ENCODE peak calls at places on chromosome 5, in seven cellular contexts. F is adrenal gland; X is mammary epithelial cell; R is endothelial cell; C is CD8-positive, alpha-beta T cell; J is fibroblast of the aortic adventitia; O is progenitor cell of endocrine pancreas. A is an unnamed sample.
A peak's percentile ranks its signal among the peaks of the same experiment; 100 is the strongest.

GRCh38 chr5:78776637-78777036 is 128.1 kb upstream of the LHFPL2 start:
- DNase-seq in X (no peak), F (no peak), J (peak; percentile 44), O (no peak), C (no peak), R (no peak), A (no peak)

GRCh38 chr5:170896779-170897178 is 35.0 kb downstream of the RANBP17 start:
- DNase-seq in F (peak; percentile 21), J (peak; percentile 8), O (no peak), R (peak; percentile 82), X (no peak), C (no peak), A (peak; percentile 31)

GRCh38 chr5:172870807-172871431 is 36.9 kb downstream of the ERGIC1 start:
- DNase-seq in O (no peak), X (peak; percentile 80), F (peak; percentile 62), R (no peak), J (no peak), C (no peak), A (peak; percentile 65)

GRCh38 chr5:107470007-107470582 is 200.6 kb downstream of the EFNA5 start:
- DNase-seq in F (no peak), J (peak; percentile 15), C (no peak), O (no peak), X (peak; percentile 63), R (no peak), A (no peak)

GRCh38 chr5:63141582-63141981 is 563.0 kb downstream of the LRRC70 start:
- DNase-seq in X (no peak), R (no peak), J (no peak), C (no peak), O (no peak), F (no peak), A (no peak)

GRCh38 chr5:96113170-96113939 is 151.7 kb upstream of the ELL2 start:
- DNase-seq in O (no peak), R (no peak), X (peak; percentile 89), F (no peak), J (no peak), C (no peak), A (no peak)

GRCh38 chr5:394671-395155 is 48.3 kb upstream of the EXOC3 start:
- DNase-seq in O (no peak), C (no peak), F (no peak), J (no peak), X (no peak), R (no peak), A (no peak)

GRCh38 chr5:133387091-133387490 is 225.2 kb downstream of the FSTL4 start:
- DNase-seq in F (no peak), C (no peak), O (no peak), J (no peak), X (no peak), R (no peak), A (no peak)

GRCh38 chr5:83255268-83255667 is 177.9 kb downstream of the XRCC4 start:
- DNase-seq in X (peak; percentile 40), C (no peak), J (peak; percentile 67), R (no peak), O (no peak), F (no peak), A (no peak)

GRCh38 chr5:144315994-144316634 is 145.4 kb downstream of the KCTD16 start:
- DNase-seq in J (no peak), O (no peak), R (no peak), X (no peak), F (no peak), C (no peak), A (no peak)

GRCh38 chr5:104344809-104345512 is 782.4 kb upstream of the NUDT12 start:
- DNase-seq in X (peak; percentile 85), O (no peak), C (no peak), J (peak; percentile 34), F (no peak), R (no peak), A (no peak)

GRCh38 chr5:35963381-35963843 is 25.0 kb upstream of the CAPSL start:
- DNase-seq in C (no peak), X (peak; percentile 7), J (peak; percentile 4), O (no peak), F (no peak), R (no peak), A (peak; percentile 17)
- TF ChIP-seq CTCF in C (no peak), X (peak; percentile 50), J (peak; percentile 19), O (peak; percentile 44), F (peak; percentile 19), R (peak; percentile 62), A (peak; percentile 34)

DNA sequence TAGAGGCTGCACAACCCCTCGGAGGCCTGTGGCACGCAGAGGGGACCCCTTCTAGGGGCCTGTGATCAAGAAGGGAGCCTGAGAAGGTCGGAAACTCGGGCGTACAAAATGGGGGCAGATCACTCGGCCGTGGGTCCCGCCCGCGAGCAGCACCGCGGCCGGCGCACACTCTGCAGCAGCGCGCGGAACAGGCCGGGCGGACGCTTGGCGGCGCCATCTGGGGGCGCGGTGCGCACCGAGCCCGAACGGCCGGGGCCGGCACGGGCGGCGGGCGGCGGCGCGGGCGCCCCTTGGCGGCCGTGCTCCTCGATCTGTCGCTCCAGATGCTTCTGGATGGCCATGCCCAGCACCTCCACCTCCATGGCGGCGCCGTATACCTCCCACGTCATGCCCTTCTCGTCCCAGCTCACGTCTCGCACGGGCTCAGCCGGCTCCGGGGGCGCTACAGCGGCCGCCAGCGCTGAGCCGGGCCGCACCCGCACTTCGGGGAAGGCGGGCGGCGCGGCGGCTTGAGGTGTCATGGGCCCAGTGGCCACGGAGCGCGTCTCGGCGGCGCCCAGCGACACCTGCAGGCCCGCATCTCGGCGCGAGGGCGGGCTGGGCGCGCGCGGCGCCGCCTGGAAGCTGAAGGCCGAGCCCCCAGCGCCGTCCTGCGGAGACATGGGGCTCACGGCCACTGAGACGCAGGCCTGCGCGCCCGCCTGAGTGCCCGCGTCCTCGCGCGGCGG is 13.1 kb downstream of the GPRIN1 start:
- DNase-seq in X (no peak), J (no peak), F (peak; percentile 56), O (peak; percentile 40), C (peak; percentile 52), R (peak; percentile 61), A (peak; percentile 48)
- TF ChIP-seq CTCF in X (no peak), J (no peak), F (peak; percentile 28), O (peak; percentile 47), C (no peak), R (no peak), A (no peak)

GRCh38 chr5:10623305-10623910 is 59.5 kb downstream of the ANKRD33B start:
- DNase-seq in F (no peak), X (no peak), O (no peak), R (no peak), J (no peak), C (no peak), A (no peak)
- TF ChIP-seq CTCF in F (no peak), X (no peak), O (no peak), R (no peak), J (no peak), C (no peak), A (no peak)

GRCh38 chr5:136066705-136067271 is 38.0 kb downstream of the TGFBI start:
- DNase-seq in R (no peak), X (peak; percentile 66), C (no peak), O (no peak), F (no peak), J (peak; percentile 80), A (no peak)
- TF ChIP-seq CTCF in R (no peak), X (peak; percentile 41), C (no peak), O (no peak), F (no peak), J (peak; percentile 59), A (no peak)

DNA sequence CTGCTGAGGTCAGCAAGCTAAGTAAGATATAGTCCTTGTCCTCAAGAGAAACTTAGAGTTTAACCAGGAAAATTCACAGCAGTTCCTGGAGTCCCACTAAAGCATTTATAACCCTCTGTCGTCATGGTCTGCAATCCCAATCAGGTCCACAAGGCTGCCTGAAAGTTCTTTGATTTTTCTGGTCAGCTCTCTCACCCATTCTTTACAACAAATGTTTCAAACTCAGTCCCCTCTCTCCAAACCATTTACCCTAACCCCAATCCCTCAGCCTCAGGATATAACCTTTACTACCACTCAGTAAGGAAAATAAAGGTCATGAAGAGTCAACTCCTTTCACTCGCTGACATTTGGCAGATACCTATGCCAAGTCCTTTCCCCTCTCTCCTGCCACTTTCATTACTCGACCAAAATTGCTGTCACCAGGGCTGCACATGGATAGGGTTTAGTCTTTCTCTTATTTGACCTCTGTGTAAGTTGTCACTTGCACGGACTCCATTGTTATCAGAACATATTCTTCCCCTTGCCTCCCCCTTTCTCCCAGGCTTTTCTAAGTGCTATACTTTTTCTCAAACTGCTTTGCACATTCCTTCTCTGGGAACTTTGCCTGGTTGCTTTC is 936.6 kb downstream of the NR2F1-AS1 start:
- DNase-seq in C (no peak), X (no peak), J (no peak), R (no peak), O (no peak), F (no peak), A (no peak)
- TF ChIP-seq CTCF in C (no peak), X (no peak), J (peak; percentile 24), R (peak; percentile 24), O (peak; percentile 29), F (no peak), A (no peak)

DNA sequence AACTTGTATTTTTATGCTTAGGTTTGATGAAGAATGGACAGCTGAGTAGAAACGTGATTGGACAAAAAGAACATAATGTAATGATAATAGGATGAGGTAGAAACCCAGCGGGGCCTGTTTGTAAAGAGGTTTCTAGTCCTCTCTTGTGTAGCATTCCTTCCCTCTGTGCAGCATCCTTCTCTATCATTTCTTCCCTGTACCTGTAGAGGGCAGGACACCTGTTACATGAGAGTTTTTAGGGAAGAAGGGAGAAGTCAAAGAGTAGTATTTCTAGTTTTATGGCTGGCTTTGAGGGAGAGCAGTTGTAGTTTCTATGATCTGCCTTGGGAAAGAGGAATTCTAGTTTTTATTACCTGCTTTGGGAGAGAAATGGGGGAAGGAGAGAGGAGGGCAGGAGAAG is 162.1 kb upstream of the FST start:
- DNase-seq in F (no peak), R (no peak), O (no peak), J (no peak), C (no peak), X (peak; percentile 49), A (no peak)
- TF ChIP-seq CTCF in F (no peak), R (peak; percentile 20), O (peak; percentile 40), J (no peak), C (no peak), X (peak; percentile 61), A (no peak)

GRCh38 chr5:72846483-72846882 is 30.0 kb downstream of the TNPO1 start:
- DNase-seq in R (no peak), X (no peak), O (no peak), F (no peak), J (no peak), C (no peak), A (no peak)

GRCh38 chr5:72847439-72847838 is 31.0 kb downstream of the TNPO1 start:
- DNase-seq in J (peak; percentile 52), C (no peak), R (no peak), F (no peak), X (no peak), O (no peak), A (no peak)

GRCh38 chr5:72848474-72849428 is 32.3 kb downstream of the TNPO1 start:
- DNase-seq in R (peak; percentile 56), F (peak; percentile 68), J (no peak), X (peak; percentile 45), C (peak; percentile 21), O (peak; percentile 54), A (peak; percentile 79)

GRCh38 chr5:72849546-72849945 is 33.1 kb downstream of the TNPO1 start:
- DNase-seq in F (no peak), R (no peak), C (no peak), X (peak; percentile 21), O (no peak), J (no peak), A (no peak)

GRCh38 chr5:72847989-72848473 is 31.6 kb downstream of the TNPO1 start:
- DNase-seq in R (peak; percentile 84), X (peak; percentile 90), J (peak; percentile 92), F (peak; percentile 92), C (peak; percentile 79), O (peak; percentile 63), A (peak; percentile 84)
- TF ChIP-seq CTCF in R (no peak), X (no peak), J (no peak), F (no peak), C (no peak), O (no peak), A (no peak)